ENCODE peak calls at places on chromosomes 12 and 14, in four cellular contexts. L is K562, E is GM12878, H is HepG2. X is an unnamed sample.

GRCh38 chr12:10716704-10717315 is 6.3 kb downstream of the YBX3 start:
- DNase-seq in L (no peak), H (no peak), E (no peak), X (peak; percentile 24)

GRCh38 chr14:101476931-101477553 is 84.3 kb upstream of the DIO3 start:
- DNase-seq in H (peak; percentile 49), L (no peak), E (no peak), X (peak; percentile 59)

GRCh38 chr12:100991059-100991562 is 196.5 kb downstream of the ANO4 start:
- DNase-seq in H (no peak), E (no peak), L (no peak), X (no peak)

GRCh38 chr14:96100171-96101064 is 61.3 kb downstream of the C14orf132 start:
- DNase-seq in L (peak; percentile 75), E (peak; percentile 15), H (peak; percentile 60), X (peak; percentile 92)

GRCh38 chr12:51449569-51450246 is 25.1 kb downstream of the SLC4A8 start:
- DNase-seq in H (no peak), E (no peak), L (no peak), X (no peak)

GRCh38 chr12:55037349-55037748 is 17.6 kb downstream of the NEUROD4 start:
- DNase-seq in L (no peak), E (no peak), H (no peak), X (no peak)

GRCh38 chr14:106372870-106373657 is 846.7 kb downstream of the TMEM121 start:
- DNase-seq in L (peak; percentile 67), H (peak; percentile 42), E (no peak), X (peak; percentile 32)

GRCh38 chr12:12909995-12910391 is 18.6 kb downstream of the GPRC5A start:
- DNase-seq in H (no peak), L (no peak), E (no peak), X (no peak)

GRCh38 chr12:41795066-41795465 is 349.6 kb downstream of the GXYLT1 start:
- DNase-seq in H (no peak), L (no peak), E (no peak), X (no peak)
- TF ChIP-seq ETV6 in H (no peak), L (no peak), E (no peak), X (no peak)

GRCh38 chr14:81450976-81451375 is 50.9 kb upstream of the STON2 start:
- DNase-seq in H (no peak), E (no peak), L (no peak), X (no peak)
- TF ChIP-seq CTCF in H (no peak), E (no peak), L (no peak), X (no peak)

DNA sequence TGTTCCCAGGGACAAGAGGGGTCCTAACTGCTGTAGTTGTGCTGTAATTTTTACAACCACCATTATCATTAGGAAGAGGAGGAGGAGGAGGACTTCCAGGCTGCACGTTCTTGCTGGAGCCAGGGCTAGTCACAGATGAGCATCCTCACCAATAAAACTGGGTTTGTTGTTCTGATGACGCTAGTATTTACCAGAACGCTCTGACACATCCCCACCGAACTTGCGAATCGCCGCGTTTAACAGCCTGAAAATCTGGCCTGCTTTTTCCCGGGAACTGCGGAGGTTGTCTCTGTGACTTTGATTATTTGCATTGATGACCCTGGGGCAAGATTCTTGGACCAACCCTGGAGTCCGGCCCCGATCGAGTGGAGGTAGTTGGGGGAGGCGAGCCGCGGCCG is 10.2 kb downstream of the TBX5 start:
- DNase-seq in H (no peak), L (no peak), E (no peak), X (no peak)
- TF ChIP-seq ETV6 in H (no peak), L (no peak), E (no peak), X (no peak)

DNA sequence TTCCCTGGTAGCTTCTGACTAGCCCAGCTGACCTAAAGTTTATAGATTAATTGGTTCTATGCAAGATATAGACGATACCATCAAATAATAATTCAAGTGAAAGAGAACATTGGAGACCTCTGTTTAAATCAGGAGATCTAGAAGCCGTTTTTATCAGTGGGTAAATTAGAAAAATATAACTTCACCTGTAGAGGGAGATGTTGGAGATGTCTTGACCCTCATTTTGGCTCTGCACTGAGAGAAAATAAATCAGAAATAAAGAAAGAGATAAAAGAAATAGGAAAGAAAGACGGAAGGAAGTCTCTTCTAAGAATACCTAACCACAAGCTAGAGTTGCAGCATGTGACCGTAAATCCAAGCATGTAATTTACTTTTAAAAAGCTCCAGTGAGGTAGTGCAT is 684.5 kb downstream of the C12orf50 start:
- DNase-seq in E (no peak), L (no peak), H (no peak), X (no peak)
- TF ChIP-seq CTCF in E (no peak), L (no peak), H (no peak), X (no peak)

DNA sequence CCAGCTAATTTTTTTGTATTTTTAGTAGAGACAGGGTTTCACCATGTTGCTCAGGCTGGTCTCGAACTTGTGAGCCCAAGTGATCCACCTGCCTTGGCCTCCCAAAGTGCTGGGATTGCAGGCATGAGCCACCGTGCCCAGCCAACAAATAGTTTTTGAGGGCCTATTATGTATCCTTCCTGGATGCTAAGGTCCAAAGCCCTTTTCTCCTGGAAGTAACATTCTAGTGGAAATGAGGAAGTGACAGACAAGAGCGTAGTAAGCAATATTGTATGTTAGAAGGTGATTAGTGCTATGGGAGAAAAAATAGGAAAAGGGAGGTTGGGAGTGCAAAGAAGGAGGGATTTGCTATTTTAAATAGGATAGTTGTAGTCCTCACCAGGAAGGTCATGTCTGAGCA is 9.0 kb upstream of the CGRRF1 start:
- DNase-seq in H (no peak), L (no peak), E (no peak), X (no peak)
- TF ChIP-seq ETV6 in H (no peak), L (no peak), E (no peak), X (no peak)

X was measured in WTC11.